ENCODE peak calls at places on chromosome 2, in ten cellular contexts. T, B, X, Z, S, W, D, L, M and Y are unnamed samples.

GRCh38 chr2:234476766-234477165 is 20.1 kb downstream of the ARL4C start:
- DNase-seq in B (no peak), M (no peak), Z (no peak), T (no peak), L (no peak), D (no peak), X (no peak), W (no peak), S (no peak), Y (no peak)

GRCh38 chr2:217069263-217070042 is 209.6 kb upstream of the TNP1 start:
- DNase-seq in D (no peak), B (no peak), W (no peak), T (no peak), X (peak), M (no peak), S (no peak), Z (no peak), L (no peak), Y (no peak)

GRCh38 chr2:21256006-21256405 is 132.2 kb downstream of the TDRD15 start:
- DNase-seq in Z (no peak), M (no peak), D (peak), L (no peak), W (no peak), X (peak), T (peak), S (no peak), B (peak), Y (no peak)

GRCh38 chr2:176122633-176123482 is at the start of gene HOXD9:
- DNase-seq in X (peak), M (no peak), W (no peak), S (no peak), B (no peak), D (no peak), L (no peak), Z (no peak), T (no peak), Y (no peak)

GRCh38 chr2:105541189-105542050 is 142.6 kb upstream of the FHL2 start:
- DNase-seq in X (no peak), Z (no peak), D (no peak), S (no peak), W (peak), B (no peak), M (no peak), T (no peak), L (no peak), Y (no peak)

GRCh38 chr2:230974096-230974913 is 21.6 kb upstream of the SPATA3 start:
- DNase-seq in S (peak), T (no peak), W (no peak), Z (peak), X (no peak), M (no peak), B (no peak), L (peak), D (peak), Y (peak)

GRCh38 chr2:67445652-67446268 is 48.6 kb downstream of the ETAA1 start:
- DNase-seq in L (no peak), X (no peak), Z (no peak), S (no peak), D (no peak), M (peak), W (no peak), B (no peak), T (no peak), Y (no peak)

GRCh38 chr2:219836647-219837177 is 209.3 kb downstream of the SLC4A3 start:
- DNase-seq in Z (no peak), M (no peak), D (peak), W (no peak), T (no peak), L (no peak), B (no peak), S (no peak), X (peak), Y (no peak)

GRCh38 chr2:220165401-220165800 is 538.0 kb downstream of the SLC4A3 start:
- DNase-seq in S (no peak), M (peak), W (peak), X (no peak), L (no peak), B (no peak), T (no peak), Z (no peak), D (no peak), Y (no peak)

GRCh38 chr2:48114256-48114655 is 208.0 kb upstream of the FBXO11 start:
- DNase-seq in D (peak), W (peak), T (no peak), S (no peak), M (no peak), B (peak), Z (peak), X (no peak), L (no peak), Y (peak)

GRCh38 chr2:7009207-7009911 is 92.1 kb downstream of the RNF144A start:
- DNase-seq in Z (no peak), T (no peak), X (no peak), S (no peak), W (no peak), M (no peak), B (no peak), L (no peak), D (no peak), Y (no peak)

GRCh38 chr2:110771549-110772382 is 39.4 kb downstream of the ACOXL start:
- DNase-seq in W (no peak), M (peak), X (no peak), S (no peak), T (no peak), D (no peak), B (no peak), Z (no peak), L (no peak), Y (no peak)

GRCh38 chr2:10568721-10569432 is 120.8 kb upstream of the ODC1 start:
- DNase-seq in B (no peak), S (no peak), T (no peak), W (no peak), Z (no peak), X (no peak), M (no peak), L (no peak), D (peak), Y (no peak)

GRCh38 chr2:224957540-224958465 is 84.5 kb downstream of the DOCK10 start:
- DNase-seq in Z (no peak), T (no peak), S (no peak), M (no peak), D (no peak), W (no peak), B (no peak), L (no peak), X (no peak), Y (no peak)

GRCh38 chr2:176091329-176092258 is 927 bp upstream of the HOXD13 start:
- DNase-seq in M (no peak), L (no peak), S (no peak), D (no peak), T (no peak), B (no peak), X (no peak), W (no peak), Z (no peak), Y (no peak)

GRCh38 chr2:241505781-241506201 is 2.6 kb downstream of the STK25 start:
- DNase-seq in B (no peak), X (no peak), Z (no peak), S (no peak), T (no peak), W (no peak), M (no peak), L (no peak), D (no peak), Y (no peak)

GRCh38 chr2:23545391-23545790 is 160.4 kb downstream of the KLHL29 start:
- DNase-seq in Z (no peak), X (peak), L (no peak), W (no peak), D (peak), T (no peak), M (no peak), S (no peak), B (no peak), Y (no peak)

GRCh38 chr2:70510213-70510820 is 43.3 kb downstream of the TGFA start:
- DNase-seq in Z (no peak), M (no peak), L (no peak), S (no peak), T (no peak), X (no peak), D (no peak), W (no peak), B (no peak), Y (no peak)

GRCh38 chr2:120540719-120541552 is 194.7 kb upstream of the GLI2 start:
- DNase-seq in B (no peak), X (no peak), M (no peak), Z (no peak), W (no peak), L (no peak), D (no peak), S (no peak), T (no peak), Y (no peak)

GRCh38 chr2:185833864-185834263 is 95.3 kb downstream of the FSIP2 start:
- DNase-seq in T (no peak), W (no peak), M (no peak), B (no peak), Z (no peak), X (no peak), L (no peak), D (no peak), S (no peak), Y (no peak)